ENCODE peak calls at places on chromosomes 11 and 22, in five cellular contexts. B is GM23338, G is HL-60, J is transverse colon, D is K562. Z is an unnamed sample.
A peak's percentile ranks its signal among the peaks of the same experiment; 100 is the strongest.

GRCh38 chr11:74636633-74637184 is 44.3 kb downstream of the POLD3 start:
- DNase-seq in B (no peak), D (peak; percentile 18), J (no peak), G (peak; percentile 3), Z (no peak)

GRCh38 chr11:61480936-61481335 is 27.6 kb upstream of the LRRC10B start:
- DNase-seq in J (peak; percentile 47), G (no peak), B (peak; percentile 91), D (peak; percentile 28), Z (no peak)

GRCh38 chr11:104051806-104052205 is 15.4 kb downstream of the DDI1 start:
- DNase-seq in B (no peak), D (no peak), J (no peak), G (no peak), Z (no peak)

GRCh38 chr11:98711011-98711410 is 309.7 kb upstream of the CNTN5 start:
- DNase-seq in B (no peak), J (no peak), G (no peak), D (no peak), Z (no peak)

GRCh38 chr22:33023119-33023827 is 34.9 kb downstream of the SYN3 start:
- DNase-seq in G (no peak), D (no peak), J (no peak), B (no peak), Z (no peak)

GRCh38 chr11:134861490-134862107 is 449.6 kb upstream of the B3GAT1 start:
- DNase-seq in D (peak; percentile 68), B (peak; percentile 44), G (no peak), J (no peak), Z (no peak)

GRCh38 chr22:50403701-50404101 is 60.6 kb downstream of the PPP6R2 start:
- DNase-seq in D (no peak), G (peak; percentile 68), B (no peak), J (peak; percentile 56), Z (no peak)

GRCh38 chr11:11407065-11407737 is 54.2 kb upstream of the CSNK2A3 start:
- DNase-seq in J (peak; percentile 53), D (no peak), B (no peak), G (peak; percentile 67), Z (no peak)

GRCh38 chr11:113796663-113797259 is 17.2 kb downstream of the CLDN25 start:
- DNase-seq in D (peak; percentile 55), B (peak; percentile 87), J (no peak), G (peak; percentile 20), Z (no peak)

GRCh38 chr11:102252339-102252891 is 64.9 kb upstream of the BIRC3 start:
- DNase-seq in G (no peak), D (no peak), B (no peak), J (no peak), Z (no peak)

GRCh38 chr11:120956710-120957500 is 67.0 kb upstream of the TBCEL start:
- DNase-seq in G (peak; percentile 3), J (no peak), D (no peak), B (peak; percentile 82), Z (no peak)

GRCh38 chr22:35921777-35922176 is 106.8 kb downstream of the RBFOX2 start:
- DNase-seq in B (peak; percentile 77), J (peak; percentile 70), D (peak; percentile 13), G (peak; percentile 19), Z (peak; percentile 77)

GRCh38 chr22:44181912-44182590 is 1.3 kb downstream of the PARVG start:
- DNase-seq in B (no peak), D (peak; percentile 12), G (no peak), J (no peak), Z (no peak)

GRCh38 chr11:59144579-59145345 is 2.1 kb downstream of the FAM111A start:
- DNase-seq in G (peak; percentile 93), B (peak; percentile 98), D (peak; percentile 59), J (peak; percentile 89), Z (peak; percentile 61)

GRCh38 chr22:39482768-39483167 is 19.3 kb upstream of the MIEF1 start:
- DNase-seq in B (no peak), D (no peak), G (no peak), J (no peak), Z (no peak)

GRCh38 chr11:61349189-61349751 is 12.4 kb downstream of the CYB561A3 start:
- DNase-seq in B (no peak), D (no peak), G (no peak), J (no peak), Z (no peak)

GRCh38 chr22:36936362-36937116 is 23.1 kb downstream of the CSF2RB start:
- DNase-seq in G (peak; percentile 79), D (no peak), J (no peak), B (no peak), Z (no peak)

GRCh38 chr11:32052218-32052617 is 38.7 kb upstream of the RCN1 start:
- DNase-seq in G (peak; percentile 34), D (peak; percentile 64), J (peak; percentile 46), B (peak; percentile 73), Z (no peak)

GRCh38 chr22:26672060-26672471 is 14.7 kb downstream of the MIAT start:
- DNase-seq in D (no peak), G (no peak), J (peak; percentile 21), B (no peak), Z (no peak)

GRCh38 chr11:47154738-47155570 is 21.7 kb downstream of the ARFGAP2 start:
- DNase-seq in B (no peak), G (no peak), D (no peak), J (no peak), Z (no peak)

GRCh38 chr11:103845331-103845730 is 191.1 kb upstream of the DDI1 start:
- DNase-seq in B (no peak), G (no peak), D (no peak), J (no peak), Z (no peak)

GRCh38 chr11:73240190-73240781 is 22.2 kb downstream of the P2RY2 start:
- DNase-seq in D (no peak), G (no peak), B (no peak), J (no peak), Z (no peak)
- TF ChIP-seq POLR2AphosphoS5 in D (no peak), G (peak; percentile 58), B (no peak), J (no peak), Z (no peak)

GRCh38 chr11:2651054-2651617 is 48.7 kb downstream of the KCNQ1OT1 start:
- DNase-seq in J (no peak), B (no peak), D (no peak), G (no peak), Z (no peak)

GRCh38 chr11:2649400-2649799 is 50.4 kb downstream of the KCNQ1OT1 start:
- DNase-seq in D (no peak), G (no peak), J (no peak), B (no peak), Z (no peak)

GRCh38 chr11:2649848-2650247 is 49.9 kb downstream of the KCNQ1OT1 start:
- DNase-seq in B (no peak), J (no peak), G (no peak), D (peak; percentile 8), Z (no peak)

GRCh38 chr11:2651826-2652237 is 48.0 kb downstream of the KCNQ1OT1 start:
- DNase-seq in J (no peak), D (peak; percentile 4), G (no peak), B (no peak), Z (no peak)

DNA sequence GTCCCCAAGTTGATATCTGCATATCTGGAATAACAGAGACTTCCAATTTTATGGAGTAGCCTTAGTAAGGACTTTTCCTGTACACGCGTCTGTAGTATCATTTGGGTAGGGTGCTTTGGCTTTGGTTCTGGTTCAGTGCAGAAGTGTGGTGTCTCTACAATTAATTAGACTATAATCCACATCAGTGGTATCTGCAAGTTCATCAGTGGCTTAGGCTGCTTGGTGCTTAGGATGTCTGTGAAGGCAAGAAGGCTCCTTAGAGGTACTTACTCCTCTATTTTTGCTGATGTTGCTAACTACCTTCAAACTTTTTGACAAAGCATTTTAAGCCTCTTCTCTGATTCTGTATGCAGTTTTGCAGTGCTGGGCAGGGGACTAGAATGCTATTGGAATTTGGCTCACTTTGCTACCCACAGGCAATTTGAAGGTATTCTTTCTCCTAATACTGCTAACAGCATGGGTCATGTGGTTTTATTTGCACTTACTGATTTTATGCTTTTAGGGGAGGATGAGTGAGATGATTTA is 49.4 kb downstream of the KCNQ1OT1 start:
- DNase-seq in B (no peak), D (no peak), J (no peak), G (no peak), Z (no peak)
- TF ChIP-seq CTCF in B (no peak), D (no peak), J (no peak), G (no peak), Z (no peak)

GRCh38 chr11:12673601-12673923 is 659 bp upstream of the TEAD1 start:
- DNase-seq in J (no peak), D (no peak), G (no peak), B (no peak), Z (no peak)

GRCh38 chr11:12675951-12676711 is 1.9 kb downstream of the TEAD1 start:
- DNase-seq in G (no peak), J (no peak), B (no peak), D (no peak), Z (no peak)

GRCh38 chr11:12674571-12674935 is 332 bp downstream of the TEAD1 start:
- DNase-seq in B (peak; percentile 79), D (peak; percentile 56), J (peak; percentile 31), G (no peak), Z (no peak)

GRCh38 chr11:12674936-12675696 is 895 bp downstream of the TEAD1 start:
- DNase-seq in B (peak; percentile 47), J (no peak), G (no peak), D (peak; percentile 52), Z (no peak)

DNA sequence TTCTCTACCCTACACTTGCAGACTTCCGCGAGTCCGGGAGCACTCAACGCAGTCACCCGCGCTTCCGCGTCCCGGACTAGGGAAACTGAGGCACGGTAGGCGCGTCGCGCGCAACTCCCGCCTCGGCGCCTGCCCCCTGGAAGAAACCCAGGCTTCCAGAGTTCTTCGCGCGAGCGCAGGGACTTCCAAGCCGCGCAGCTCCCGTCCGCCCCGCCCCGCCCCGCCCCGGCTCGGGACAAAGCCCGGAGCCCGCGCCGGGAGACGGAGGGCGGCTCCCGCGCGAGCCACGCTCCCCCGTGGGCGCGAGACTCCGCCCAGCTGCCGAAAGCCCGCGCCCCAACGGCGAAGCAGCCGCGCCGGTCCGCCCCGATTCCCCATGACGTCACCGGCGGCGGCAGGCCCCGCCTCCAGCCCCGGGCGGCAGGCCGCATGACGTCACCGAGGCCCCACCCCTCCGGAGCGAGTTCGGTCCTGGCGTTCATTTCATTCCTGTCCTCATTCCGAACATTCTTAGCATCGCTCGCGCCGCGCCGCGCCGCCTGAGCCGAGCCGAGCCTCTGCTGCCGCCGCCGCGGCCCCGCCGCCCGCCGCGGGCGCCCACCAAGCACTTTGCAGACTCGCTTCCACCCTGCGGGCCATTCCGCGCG is at the start of gene TEAD1:
- DNase-seq in J (peak; percentile 97), D (peak; percentile 99), B (peak; percentile 97), G (peak; percentile 46), Z (peak; percentile 51)
- TF ChIP-seq POLR2AphosphoS5 in J (peak; percentile 94), D (peak; percentile 46), B (peak; percentile 49), G (no peak), Z (peak; percentile 75)

DNA sequence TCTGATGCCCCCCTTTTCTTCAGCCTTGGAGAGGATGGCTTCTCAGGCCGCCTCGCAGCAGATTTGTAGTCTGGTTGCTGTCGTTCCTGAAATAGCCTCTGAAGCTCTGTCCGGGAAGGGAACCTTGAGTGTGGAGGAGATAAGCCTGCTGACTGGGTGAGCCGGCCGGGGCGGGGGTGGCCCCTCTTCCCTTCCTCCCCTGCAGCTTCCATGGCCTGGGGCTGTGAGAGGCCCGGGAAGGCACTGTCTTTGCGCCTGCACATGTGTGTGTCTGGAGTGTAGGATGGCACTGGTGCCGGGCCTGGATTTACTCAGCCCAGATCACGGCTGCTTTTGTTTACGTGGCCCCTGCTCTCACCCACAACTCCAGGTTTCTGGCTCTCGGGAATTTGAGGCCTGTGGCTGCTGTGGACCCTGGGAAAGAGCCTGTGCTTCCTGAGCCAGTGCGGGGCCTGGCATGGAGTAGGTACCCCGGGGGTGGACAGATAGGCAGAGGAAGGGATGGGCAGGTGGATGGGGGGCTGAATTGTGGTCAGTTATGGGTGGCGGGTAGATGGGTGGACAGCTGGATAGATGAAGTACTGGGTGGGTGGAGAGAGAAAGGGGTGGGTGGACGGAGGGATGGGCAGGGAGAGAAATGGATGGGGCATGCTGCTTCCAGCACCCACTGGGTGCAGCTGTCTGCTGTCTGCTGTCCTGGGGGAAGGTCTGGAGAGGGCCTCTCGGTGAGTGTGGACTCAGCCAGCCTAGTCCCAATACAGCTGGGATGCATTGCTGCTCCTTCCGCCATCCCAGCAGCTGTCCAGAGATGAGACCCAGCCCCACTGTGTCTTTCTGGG is 16.7 kb downstream of the KCNQ1 start:
- DNase-seq in J (no peak), G (no peak), B (no peak), D (no peak), Z (no peak)
- TF ChIP-seq CTCF in J (no peak), G (no peak), B (no peak), D (no peak), Z (no peak)